ENCODE peak calls at places on chromosomes 3 and 15, in six cellular contexts. G is psoas muscle, A is mesenchymal stem cell, M is breast epithelium, X is fibroblast of lung, N is adrenal gland. I is an unnamed sample.

GRCh38 chr3:85835857-85836470 is 877.2 kb downstream of the CADM2 start:
- DNase-seq in A (no peak), X (no peak), G (no peak), N (no peak), M (no peak), I (no peak)

GRCh38 chr3:100254168-100254777 is 6.5 kb upstream of the TBC1D23 start:
- DNase-seq in G (no peak), X (peak; percentile 84), M (no peak), N (peak; percentile 64), A (peak; percentile 86), I (no peak)

GRCh38 chr3:63228677-63229076 is 49.4 kb upstream of the SYNPR start:
- DNase-seq in X (peak; percentile 69), N (peak; percentile 19), M (no peak), G (no peak), A (peak; percentile 17), I (peak; percentile 2)

GRCh38 chr15:90239371-90239770 is 5.4 kb downstream of the GDPGP1 start:
- DNase-seq in M (no peak), X (no peak), N (no peak), A (no peak), G (no peak), I (no peak)

GRCh38 chr3:131403216-131403895 is 21.8 kb downstream of the NUDT16 start:
- DNase-seq in A (no peak), X (no peak), N (no peak), G (no peak), M (no peak), I (no peak)

GRCh38 chr3:11346416-11346815 is 74.2 kb downstream of the ATG7 start:
- DNase-seq in N (no peak), M (no peak), A (no peak), G (no peak), X (no peak), I (no peak)

GRCh38 chr3:183502782-183503181 is 52.7 kb downstream of the KLHL6 start:
- DNase-seq in G (no peak), A (no peak), M (no peak), N (no peak), X (peak; percentile 40), I (no peak)

GRCh38 chr3:187264051-187264450 is 27.5 kb downstream of the MASP1 start:
- DNase-seq in N (no peak), G (no peak), M (no peak), X (peak; percentile 79), A (peak; percentile 89), I (no peak)

GRCh38 chr15:29208352-29208751 is 61.3 kb downstream of the NSMCE3 start:
- DNase-seq in M (no peak), X (no peak), A (no peak), N (no peak), G (no peak), I (no peak)

GRCh38 chr3:100634493-100635272 is 25.3 kb downstream of the ADGRG7 start:
- DNase-seq in A (peak; percentile 33), M (no peak), G (no peak), X (peak; percentile 17), N (no peak), I (no peak)

GRCh38 chr3:105904683-105905320 is 36.0 kb upstream of the CBLB start:
- DNase-seq in N (no peak), X (peak; percentile 59), A (peak; percentile 45), M (no peak), G (no peak), I (no peak)

GRCh38 chr15:61062268-61062667 is 166.8 kb downstream of the RORA start:
- DNase-seq in G (peak; percentile 61), A (no peak), N (no peak), X (no peak), M (no peak), I (no peak)

GRCh38 chr3:55751730-55752129 is 264.6 kb upstream of the WNT5A start:
- DNase-seq in A (no peak), N (no peak), M (no peak), G (no peak), X (no peak), I (no peak)

GRCh38 chr3:30691249-30691880 is 85.0 kb downstream of the TGFBR2 start:
- DNase-seq in N (no peak), X (no peak), A (no peak), M (no peak), G (no peak), I (no peak)

GRCh38 chr3:30895329-30895728 is 868 bp upstream of the GADL1 start:
- DNase-seq in M (no peak), G (no peak), N (no peak), X (no peak), A (no peak), I (no peak)

GRCh38 chr15:43410572-43411214 is 39.8 kb downstream of the TUBGCP4 start:
- DNase-seq in A (peak; percentile 39), M (no peak), N (no peak), X (peak; percentile 2), G (no peak), I (no peak)

GRCh38 chr3:81472600-81473362 is 288.7 kb downstream of the GBE1 start:
- DNase-seq in X (no peak), N (no peak), G (no peak), A (no peak), M (no peak), I (no peak)
- H3K27me3 ChIP-seq in X (no peaks in the 10 kb centered on the region), N (no peaks in the 10 kb centered on the region), G (no peaks in the 10 kb centered on the region), A (no peaks in the 10 kb centered on the region), M (no peaks in the 10 kb centered on the region), I (no peaks in the 10 kb centered on the region)

GRCh38 chr15:101657171-101657570 is 5.0 kb upstream of the TM2D3 start:
- DNase-seq in G (no peak), N (no peak), X (no peak), A (no peak), M (no peak), I (no peak)
- H3K4me3 ChIP-seq in G (no peak overlapping the region), N (no peak overlapping the region), X (no peak overlapping the region), A (no peak overlapping the region), M (no peak overlapping the region), I (no peak overlapping the region)

GRCh38 chr3:128999104-128999503 is 2.0 kb upstream of the EFCC1 start:
- DNase-seq in A (no peak), N (no peak), X (no peak), M (no peak), G (no peak), I (no peak)
- H3K27me3 ChIP-seq in A (peaks cover 95% of the 10 kb centered on the region), N (peaks cover 40% of the 10 kb centered on the region), X (peaks cover 66% of the 10 kb centered on the region), M (no peaks in the 10 kb centered on the region), G (peaks cover 43% of the 10 kb centered on the region), I (peaks cover 28% of the 10 kb centered on the region)

GRCh38 chr15:94844533-94845390 is 613.4 kb downstream of the MCTP2 start:
- DNase-seq in A (peak; percentile 43), N (peak; percentile 42), G (peak; percentile 80), X (peak; percentile 60), M (no peak), I (no peak)
- H3K4me3 ChIP-seq in A (no peak overlapping the region), N (no peak overlapping the region), G (peak overlapping the region; percentile 48), X (peak overlapping the region; percentile 31), M (peak overlapping the region; percentile 40), I (no peak overlapping the region)

GRCh38 chr15:58308742-58309355 is 122.9 kb upstream of the LIPC start:
- DNase-seq in G (no peak), A (no peak), X (no peak), N (no peak), M (no peak), I (no peak)
- H3K27me3 ChIP-seq in G (no peaks in the 10 kb centered on the region), A (no peaks in the 10 kb centered on the region), X (no peaks in the 10 kb centered on the region), N (no peaks in the 10 kb centered on the region), M (no peaks in the 10 kb centered on the region), I (no peaks in the 10 kb centered on the region)

I was measured in HL-60.